ENCODE peak calls at places on chromosomes 4 and X, in ten cellular contexts. One of them, this sample, is unnamed.
A peak's percentile ranks its signal among the peaks of the same experiment; 100 is the strongest.

GRCh38 chr4:18593297-18594002 is 571.9 kb upstream of the LCORL start:
- DNase-seq in NCI-H1930: peak; percentile 45
- DNase-seq in naive B cell: peak; percentile 43
- DNase-seq in transverse colon: peak; percentile 47
- DNase-seq in cardiac muscle cell: peak; percentile 76
- DNase-seq in stimulated activated CD4-positive, alpha-beta T cell treated with anti-CD3 and anti-CD28 coated beads, Interleukin-15, amount 100 ng/mL, for 24 hours: peak; percentile 37
- DNase-seq in GM20000: peak; percentile 65
- DNase-seq in stomach: peak; percentile 49
- DNase-seq in islet precursor cell: peak; percentile 76
- DNase-seq in ascending aorta: no peak
- DNase-seq in this sample: no peak

GRCh38 chr4:23266401-23266800 is 573.7 kb downstream of the GBA3 start:
- DNase-seq in NCI-H1930: no peak
- DNase-seq in naive B cell: no peak
- DNase-seq in transverse colon: no peak
- DNase-seq in cardiac muscle cell: no peak
- DNase-seq in stimulated activated CD4-positive, alpha-beta T cell treated with anti-CD3 and anti-CD28 coated beads, Interleukin-15, amount 100 ng/mL, for 24 hours: no peak
- DNase-seq in GM20000: no peak
- DNase-seq in stomach: no peak
- DNase-seq in islet precursor cell: no peak
- DNase-seq in ascending aorta: no peak
- DNase-seq in this sample: no peak

GRCh38 chr4:185343726-185344581 is 51.8 kb downstream of the LRP2BP start:
- DNase-seq in NCI-H1930: no peak
- DNase-seq in naive B cell: no peak
- DNase-seq in transverse colon: peak; percentile 25
- DNase-seq in cardiac muscle cell: no peak
- DNase-seq in stimulated activated CD4-positive, alpha-beta T cell treated with anti-CD3 and anti-CD28 coated beads, Interleukin-15, amount 100 ng/mL, for 24 hours: no peak
- DNase-seq in GM20000: no peak
- DNase-seq in stomach: no peak
- DNase-seq in islet precursor cell: peak; percentile 64
- DNase-seq in ascending aorta: peak; percentile 65
- DNase-seq in this sample: no peak

GRCh38 chr4:92305148-92305877 is 1.5 kb downstream of the GRID2 start:
- DNase-seq in NCI-H1930: peak; percentile 55
- DNase-seq in naive B cell: no peak
- DNase-seq in transverse colon: no peak
- DNase-seq in cardiac muscle cell: peak; percentile 87
- DNase-seq in stimulated activated CD4-positive, alpha-beta T cell treated with anti-CD3 and anti-CD28 coated beads, Interleukin-15, amount 100 ng/mL, for 24 hours: peak; percentile 4
- DNase-seq in GM20000: peak; percentile 23
- DNase-seq in stomach: peak; percentile 43
- DNase-seq in islet precursor cell: peak; percentile 97
- DNase-seq in ascending aorta: no peak
- DNase-seq in this sample: peak; percentile 33

GRCh38 chr4:2275546-2276251 is 13.8 kb upstream of the MXD4 start:
- DNase-seq in NCI-H1930: no peak
- DNase-seq in naive B cell: no peak
- DNase-seq in transverse colon: no peak
- DNase-seq in cardiac muscle cell: no peak
- DNase-seq in stimulated activated CD4-positive, alpha-beta T cell treated with anti-CD3 and anti-CD28 coated beads, Interleukin-15, amount 100 ng/mL, for 24 hours: no peak
- DNase-seq in GM20000: no peak
- DNase-seq in stomach: no peak
- DNase-seq in islet precursor cell: no peak
- DNase-seq in ascending aorta: no peak
- DNase-seq in this sample: no peak

GRCh38 chrX:134101636-134102035 is 116.2 kb upstream of the GPC3 start:
- DNase-seq in NCI-H1930: no peak
- DNase-seq in naive B cell: no peak
- DNase-seq in transverse colon: no peak
- DNase-seq in cardiac muscle cell: no peak
- DNase-seq in stimulated activated CD4-positive, alpha-beta T cell treated with anti-CD3 and anti-CD28 coated beads, Interleukin-15, amount 100 ng/mL, for 24 hours: no peak
- DNase-seq in GM20000: no peak
- DNase-seq in stomach: no peak
- DNase-seq in islet precursor cell: no peak
- DNase-seq in ascending aorta: no peak
- DNase-seq in this sample: no peak

GRCh38 chr4:114600672-114601071 is 2.1 kb downstream of the UGT8 start:
- DNase-seq in NCI-H1930: no peak
- DNase-seq in naive B cell: no peak
- DNase-seq in transverse colon: no peak
- DNase-seq in cardiac muscle cell: no peak
- DNase-seq in stimulated activated CD4-positive, alpha-beta T cell treated with anti-CD3 and anti-CD28 coated beads, Interleukin-15, amount 100 ng/mL, for 24 hours: no peak
- DNase-seq in GM20000: no peak
- DNase-seq in stomach: no peak
- DNase-seq in islet precursor cell: no peak
- DNase-seq in ascending aorta: no peak
- DNase-seq in this sample: no peak

GRCh38 chrX:23803931-23804381 is 21.0 kb downstream of the SAT1 start:
- DNase-seq in NCI-H1930: no peak
- DNase-seq in naive B cell: no peak
- DNase-seq in transverse colon: peak; percentile 50
- DNase-seq in cardiac muscle cell: no peak
- DNase-seq in stimulated activated CD4-positive, alpha-beta T cell treated with anti-CD3 and anti-CD28 coated beads, Interleukin-15, amount 100 ng/mL, for 24 hours: no peak
- DNase-seq in GM20000: no peak
- DNase-seq in stomach: peak; percentile 46
- DNase-seq in islet precursor cell: peak; percentile 60
- DNase-seq in ascending aorta: peak; percentile 75
- DNase-seq in this sample: no peak

GRCh38 chrX:1448793-1449580 is 3.7 kb downstream of the ASMTL start:
- DNase-seq in NCI-H1930: no peak
- DNase-seq in naive B cell: no peak
- DNase-seq in transverse colon: no peak
- DNase-seq in cardiac muscle cell: no peak
- DNase-seq in stimulated activated CD4-positive, alpha-beta T cell treated with anti-CD3 and anti-CD28 coated beads, Interleukin-15, amount 100 ng/mL, for 24 hours: no peak
- DNase-seq in GM20000: no peak
- DNase-seq in stomach: no peak
- DNase-seq in islet precursor cell: peak; percentile 6
- DNase-seq in ascending aorta: peak; percentile 57
- DNase-seq in this sample: peak; percentile 20

GRCh38 chr4:113288691-113289090 is 239.2 kb downstream of the ANK2 start:
- DNase-seq in NCI-H1930: no peak
- DNase-seq in naive B cell: no peak
- DNase-seq in transverse colon: no peak
- DNase-seq in cardiac muscle cell: no peak
- DNase-seq in stimulated activated CD4-positive, alpha-beta T cell treated with anti-CD3 and anti-CD28 coated beads, Interleukin-15, amount 100 ng/mL, for 24 hours: no peak
- DNase-seq in GM20000: no peak
- DNase-seq in stomach: no peak
- DNase-seq in islet precursor cell: no peak
- DNase-seq in ascending aorta: no peak
- DNase-seq in this sample: no peak

GRCh38 chrX:119655125-119655524 is 37.8 kb downstream of the SEPTIN6 start:
- DNase-seq in NCI-H1930: no peak
- DNase-seq in naive B cell: no peak
- DNase-seq in transverse colon: no peak
- DNase-seq in cardiac muscle cell: no peak
- DNase-seq in stimulated activated CD4-positive, alpha-beta T cell treated with anti-CD3 and anti-CD28 coated beads, Interleukin-15, amount 100 ng/mL, for 24 hours: peak; percentile 78
- DNase-seq in GM20000: no peak
- DNase-seq in stomach: no peak
- DNase-seq in islet precursor cell: peak; percentile 93
- DNase-seq in ascending aorta: no peak
- DNase-seq in this sample: no peak

GRCh38 chr4:176660561-176660960 is 132.2 kb downstream of the VEGFC start:
- DNase-seq in NCI-H1930: no peak
- DNase-seq in naive B cell: no peak
- DNase-seq in transverse colon: no peak
- DNase-seq in cardiac muscle cell: no peak
- DNase-seq in stimulated activated CD4-positive, alpha-beta T cell treated with anti-CD3 and anti-CD28 coated beads, Interleukin-15, amount 100 ng/mL, for 24 hours: no peak
- DNase-seq in GM20000: no peak
- DNase-seq in stomach: no peak
- DNase-seq in islet precursor cell: no peak
- DNase-seq in ascending aorta: no peak
- DNase-seq in this sample: no peak

GRCh38 chrX:54530358-54530900 is 410 bp downstream of the GNL3L start:
- DNase-seq in NCI-H1930: no peak
- DNase-seq in naive B cell: no peak
- DNase-seq in transverse colon: no peak
- DNase-seq in cardiac muscle cell: no peak
- DNase-seq in stimulated activated CD4-positive, alpha-beta T cell treated with anti-CD3 and anti-CD28 coated beads, Interleukin-15, amount 100 ng/mL, for 24 hours: peak; percentile 5
- DNase-seq in GM20000: no peak
- DNase-seq in stomach: no peak
- DNase-seq in islet precursor cell: no peak
- DNase-seq in ascending aorta: no peak
- DNase-seq in this sample: no peak

GRCh38 chr4:149911995-149912394 is 96.4 kb upstream of the IQCM start:
- DNase-seq in NCI-H1930: no peak
- DNase-seq in naive B cell: no peak
- DNase-seq in transverse colon: no peak
- DNase-seq in cardiac muscle cell: no peak
- DNase-seq in stimulated activated CD4-positive, alpha-beta T cell treated with anti-CD3 and anti-CD28 coated beads, Interleukin-15, amount 100 ng/mL, for 24 hours: no peak
- DNase-seq in GM20000: no peak
- DNase-seq in stomach: no peak
- DNase-seq in islet precursor cell: no peak
- DNase-seq in ascending aorta: no peak
- DNase-seq in this sample: no peak

GRCh38 chr4:16157609-16158503 is 68.4 kb downstream of the TAPT1 start:
- DNase-seq in NCI-H1930: no peak
- DNase-seq in naive B cell: no peak
- DNase-seq in transverse colon: no peak
- DNase-seq in cardiac muscle cell: peak; percentile 57
- DNase-seq in stimulated activated CD4-positive, alpha-beta T cell treated with anti-CD3 and anti-CD28 coated beads, Interleukin-15, amount 100 ng/mL, for 24 hours: no peak
- DNase-seq in GM20000: no peak
- DNase-seq in stomach: no peak
- DNase-seq in islet precursor cell: no peak
- DNase-seq in ascending aorta: no peak
- DNase-seq in this sample: no peak

GRCh38 chr4:83599183-83599582 is 63.3 kb downstream of the GPAT3 start:
- DNase-seq in NCI-H1930: no peak
- DNase-seq in naive B cell: no peak
- DNase-seq in transverse colon: no peak
- DNase-seq in cardiac muscle cell: peak; percentile 41
- DNase-seq in stimulated activated CD4-positive, alpha-beta T cell treated with anti-CD3 and anti-CD28 coated beads, Interleukin-15, amount 100 ng/mL, for 24 hours: no peak
- DNase-seq in GM20000: no peak
- DNase-seq in stomach: no peak
- DNase-seq in islet precursor cell: no peak
- DNase-seq in ascending aorta: no peak
- DNase-seq in this sample: no peak

GRCh38 chr4:174592985-174593335 is 70.7 kb upstream of the HPGD start:
- DNase-seq in NCI-H1930: no peak
- DNase-seq in naive B cell: no peak
- DNase-seq in transverse colon: no peak
- DNase-seq in cardiac muscle cell: peak; percentile 21
- DNase-seq in stimulated activated CD4-positive, alpha-beta T cell treated with anti-CD3 and anti-CD28 coated beads, Interleukin-15, amount 100 ng/mL, for 24 hours: no peak
- DNase-seq in GM20000: no peak
- DNase-seq in stomach: no peak
- DNase-seq in islet precursor cell: no peak
- DNase-seq in ascending aorta: no peak
- DNase-seq in this sample: no peak

GRCh38 chr4:81069706-81070331 is 39.3 kb downstream of the BMP3 start:
- DNase-seq in NCI-H1930: peak; percentile 60
- DNase-seq in naive B cell: peak; percentile 55
- DNase-seq in transverse colon: peak; percentile 73
- DNase-seq in cardiac muscle cell: peak; percentile 91
- DNase-seq in stimulated activated CD4-positive, alpha-beta T cell treated with anti-CD3 and anti-CD28 coated beads, Interleukin-15, amount 100 ng/mL, for 24 hours: peak; percentile 63
- DNase-seq in GM20000: peak; percentile 39
- DNase-seq in stomach: peak; percentile 66
- DNase-seq in islet precursor cell: peak; percentile 92
- DNase-seq in ascending aorta: peak; percentile 78
- DNase-seq in this sample: peak; percentile 56

GRCh38 chr4:30879841-30880240 is 159.7 kb downstream of the PCDH7 start:
- DNase-seq in NCI-H1930: no peak
- DNase-seq in naive B cell: no peak
- DNase-seq in transverse colon: no peak
- DNase-seq in cardiac muscle cell: no peak
- DNase-seq in stimulated activated CD4-positive, alpha-beta T cell treated with anti-CD3 and anti-CD28 coated beads, Interleukin-15, amount 100 ng/mL, for 24 hours: no peak
- DNase-seq in GM20000: no peak
- DNase-seq in stomach: no peak
- DNase-seq in islet precursor cell: no peak
- DNase-seq in ascending aorta: no peak
- DNase-seq in this sample: no peak

GRCh38 chr4:67896421-67897065 is 12.7 kb upstream of the TMPRSS11D start:
- DNase-seq in NCI-H1930: no peak
- DNase-seq in naive B cell: no peak
- DNase-seq in transverse colon: no peak
- DNase-seq in cardiac muscle cell: no peak
- DNase-seq in stimulated activated CD4-positive, alpha-beta T cell treated with anti-CD3 and anti-CD28 coated beads, Interleukin-15, amount 100 ng/mL, for 24 hours: no peak
- DNase-seq in GM20000: no peak
- DNase-seq in stomach: no peak
- DNase-seq in islet precursor cell: no peak
- DNase-seq in ascending aorta: no peak
- DNase-seq in this sample: peak; percentile 58

GRCh38 chr4:124713213-124713592 is 671 bp upstream of the ANKRD50 start:
- DNase-seq in NCI-H1930: peak; percentile 73
- DNase-seq in naive B cell: no peak
- DNase-seq in transverse colon: peak; percentile 60
- DNase-seq in cardiac muscle cell: peak; percentile 72
- DNase-seq in stimulated activated CD4-positive, alpha-beta T cell treated with anti-CD3 and anti-CD28 coated beads, Interleukin-15, amount 100 ng/mL, for 24 hours: peak; percentile 25
- DNase-seq in GM20000: peak; percentile 39
- DNase-seq in stomach: peak; percentile 51
- DNase-seq in islet precursor cell: peak; percentile 96
- DNase-seq in ascending aorta: peak; percentile 89
- DNase-seq in this sample: peak; percentile 70

GRCh38 chr4:165124488-165124887 is 11.8 kb upstream of the TMEM192 start:
- DNase-seq in NCI-H1930: no peak
- DNase-seq in naive B cell: no peak
- DNase-seq in transverse colon: no peak
- DNase-seq in cardiac muscle cell: no peak
- DNase-seq in stimulated activated CD4-positive, alpha-beta T cell treated with anti-CD3 and anti-CD28 coated beads, Interleukin-15, amount 100 ng/mL, for 24 hours: no peak
- DNase-seq in GM20000: no peak
- DNase-seq in stomach: no peak
- DNase-seq in islet precursor cell: no peak
- DNase-seq in ascending aorta: no peak
- DNase-seq in this sample: no peak

GRCh38 chr4:168877779-168878491 is 132.1 kb downstream of the CBR4 start:
- DNase-seq in NCI-H1930: no peak
- DNase-seq in naive B cell: peak; percentile 22
- DNase-seq in transverse colon: no peak
- DNase-seq in cardiac muscle cell: no peak
- DNase-seq in stimulated activated CD4-positive, alpha-beta T cell treated with anti-CD3 and anti-CD28 coated beads, Interleukin-15, amount 100 ng/mL, for 24 hours: peak; percentile 48
- DNase-seq in GM20000: peak; percentile 68
- DNase-seq in stomach: no peak
- DNase-seq in islet precursor cell: peak; percentile 65
- DNase-seq in ascending aorta: no peak
- DNase-seq in this sample: peak; percentile 38

GRCh38 chr4:89245459-89245858 is 62.1 kb downstream of the GPRIN3 start:
- DNase-seq in NCI-H1930: peak; percentile 45
- DNase-seq in naive B cell: no peak
- DNase-seq in transverse colon: no peak
- DNase-seq in cardiac muscle cell: no peak
- DNase-seq in stimulated activated CD4-positive, alpha-beta T cell treated with anti-CD3 and anti-CD28 coated beads, Interleukin-15, amount 100 ng/mL, for 24 hours: no peak
- DNase-seq in GM20000: no peak
- DNase-seq in stomach: peak; percentile 43
- DNase-seq in islet precursor cell: no peak
- DNase-seq in ascending aorta: no peak
- DNase-seq in this sample: peak; percentile 58

GRCh38 chr4:20464381-20464780 is 212.7 kb downstream of the SLIT2 start:
- DNase-seq in NCI-H1930: no peak
- DNase-seq in naive B cell: no peak
- DNase-seq in transverse colon: no peak
- DNase-seq in cardiac muscle cell: no peak
- DNase-seq in stimulated activated CD4-positive, alpha-beta T cell treated with anti-CD3 and anti-CD28 coated beads, Interleukin-15, amount 100 ng/mL, for 24 hours: no peak
- DNase-seq in GM20000: no peak
- DNase-seq in stomach: no peak
- DNase-seq in islet precursor cell: no peak
- DNase-seq in ascending aorta: no peak
- DNase-seq in this sample: no peak

GRCh38 chr4:77800483-77801259 is 18.5 kb downstream of the CNOT6L start:
- DNase-seq in NCI-H1930: no peak
- DNase-seq in naive B cell: no peak
- DNase-seq in transverse colon: no peak
- DNase-seq in cardiac muscle cell: no peak
- DNase-seq in stimulated activated CD4-positive, alpha-beta T cell treated with anti-CD3 and anti-CD28 coated beads, Interleukin-15, amount 100 ng/mL, for 24 hours: no peak
- DNase-seq in GM20000: no peak
- DNase-seq in stomach: no peak
- DNase-seq in islet precursor cell: no peak
- DNase-seq in ascending aorta: no peak
- DNase-seq in this sample: no peak

GRCh38 chr4:186097386-186097785 is 7.1 kb upstream of the FAM149A start:
- DNase-seq in NCI-H1930: no peak
- DNase-seq in naive B cell: no peak
- DNase-seq in transverse colon: no peak
- DNase-seq in cardiac muscle cell: no peak
- DNase-seq in stimulated activated CD4-positive, alpha-beta T cell treated with anti-CD3 and anti-CD28 coated beads, Interleukin-15, amount 100 ng/mL, for 24 hours: no peak
- DNase-seq in GM20000: no peak
- DNase-seq in stomach: no peak
- DNase-seq in islet precursor cell: no peak
- DNase-seq in ascending aorta: no peak
- DNase-seq in this sample: no peak

GRCh38 chr4:176981074-176981473 is 188.4 kb upstream of the VEGFC start:
- DNase-seq in NCI-H1930: no peak
- DNase-seq in naive B cell: no peak
- DNase-seq in transverse colon: no peak
- DNase-seq in cardiac muscle cell: no peak
- DNase-seq in stimulated activated CD4-positive, alpha-beta T cell treated with anti-CD3 and anti-CD28 coated beads, Interleukin-15, amount 100 ng/mL, for 24 hours: no peak
- DNase-seq in GM20000: no peak
- DNase-seq in stomach: no peak
- DNase-seq in islet precursor cell: no peak
- DNase-seq in ascending aorta: no peak
- DNase-seq in this sample: no peak

This sample was measured in pancreas.